ENCODE peak calls at places on chromosomes 11 and 22, in five cellular contexts. G is MCF 10A, C is colonic mucosa, K is GM13976, B is HCT116. M is an unnamed sample.

GRCh38 chr11:88348870-88349269 is 11.3 kb upstream of the CTSC start:
- DNase-seq in G (no peak), C (no peak), K (no peak), B (no peak), M (no peak)

GRCh38 chr11:62648967-62649364 is 2.6 kb upstream of the GANAB start:
- DNase-seq in G (no peak), C (no peak), K (no peak), B (no peak), M (no peak)

GRCh38 chr11:35343033-35343598 is 76.2 kb downstream of the SLC1A2 start:
- DNase-seq in G (no peak), C (no peak), K (no peak), B (no peak), M (no peak)

GRCh38 chr11:27934830-27935145 is 173.2 kb downstream of the KIF18A start:
- DNase-seq in G (peak), C (no peak), K (no peak), B (peak), M (no peak)

GRCh38 chr11:61829806-61830205 is 1.7 kb downstream of the FADS2 start:
- DNase-seq in G (no peak), C (no peak), K (no peak), B (no peak), M (peak)

GRCh38 chr11:706439-706956 is 467 bp downstream of the EPS8L2 start:
- DNase-seq in G (peak), C (peak), K (no peak), B (no peak), M (no peak)

GRCh38 chr11:126698576-126698975 is 302.0 kb downstream of the KIRREL3 start:
- DNase-seq in G (no peak), C (no peak), K (no peak), B (no peak), M (peak)

GRCh38 chr22:49657275-49657973 is 170.2 kb downstream of the BRD1 start:
- DNase-seq in G (no peak), C (peak), K (peak), B (peak), M (no peak)

GRCh38 chr22:17578129-17578754 is 14.9 kb downstream of the SLC25A18 start:
- DNase-seq in G (peak), C (no peak), K (no peak), B (no peak), M (no peak)

GRCh38 chr11:99509863-99510262 is 489.1 kb downstream of the CNTN5 start:
- DNase-seq in G (no peak), C (no peak), K (no peak), B (no peak), M (no peak)

GRCh38 chr11:30631148-30631547 is 45.0 kb upstream of the MPPED2 start:
- DNase-seq in G (no peak), C (no peak), K (no peak), B (no peak), M (no peak)

GRCh38 chr11:20158597-20159257 is 1.5 kb downstream of the DBX1 start:
- DNase-seq in G (peak), C (no peak), K (peak), B (no peak), M (no peak)

GRCh38 chr22:43376765-43377485 is 33.8 kb upstream of the SCUBE1 start:
- DNase-seq in G (no peak), C (no peak), K (no peak), B (no peak), M (no peak)

GRCh38 chr11:69463181-69463891 is 18.1 kb upstream of the LINC01488 start:
- DNase-seq in G (no peak), C (no peak), K (no peak), B (no peak), M (no peak)

GRCh38 chr22:42169055-42169469 is 38.5 kb upstream of the CYP2D6 start:
- DNase-seq in G (peak), C (peak), K (peak), B (peak), M (peak)

GRCh38 chr11:38971141-38971540 is 2373.1 kb upstream of the RAG2 start:
- DNase-seq in G (peak), C (no peak), K (no peak), B (no peak), M (no peak)

GRCh38 chr11:23865341-23865975 is 631.4 kb upstream of the LUZP2 start:
- DNase-seq in G (no peak), C (no peak), K (no peak), B (no peak), M (no peak)

GRCh38 chr22:44584256-44584902 is 86.3 kb upstream of the RTL6 start:
- DNase-seq in G (no peak), C (no peak), K (no peak), B (no peak), M (no peak)

GRCh38 chr11:13333456-13333957 is 55.9 kb downstream of the BMAL1 start:
- DNase-seq in G (peak), C (peak), K (no peak), B (peak), M (no peak)

GRCh38 chr11:39932996-39933395 is 1526.5 kb downstream of the LRRC4C start:
- DNase-seq in G (no peak), C (no peak), K (no peak), B (no peak), M (no peak)

GRCh38 chr11:85955531-85955930 is 100.3 kb downstream of the CCDC83 start:
- DNase-seq in G (no peak), C (no peak), K (no peak), B (no peak), M (no peak)

GRCh38 chr11:73759520-73760065 is 1.3 kb downstream of the RAB6A start:
- DNase-seq in G (peak), C (no peak), K (no peak), B (no peak), M (no peak)

GRCh38 chr11:63599211-63600122 is 14.8 kb downstream of the PLAAT3 start:
- DNase-seq in G (peak), C (no peak), K (no peak), B (no peak), M (no peak)

DNA sequence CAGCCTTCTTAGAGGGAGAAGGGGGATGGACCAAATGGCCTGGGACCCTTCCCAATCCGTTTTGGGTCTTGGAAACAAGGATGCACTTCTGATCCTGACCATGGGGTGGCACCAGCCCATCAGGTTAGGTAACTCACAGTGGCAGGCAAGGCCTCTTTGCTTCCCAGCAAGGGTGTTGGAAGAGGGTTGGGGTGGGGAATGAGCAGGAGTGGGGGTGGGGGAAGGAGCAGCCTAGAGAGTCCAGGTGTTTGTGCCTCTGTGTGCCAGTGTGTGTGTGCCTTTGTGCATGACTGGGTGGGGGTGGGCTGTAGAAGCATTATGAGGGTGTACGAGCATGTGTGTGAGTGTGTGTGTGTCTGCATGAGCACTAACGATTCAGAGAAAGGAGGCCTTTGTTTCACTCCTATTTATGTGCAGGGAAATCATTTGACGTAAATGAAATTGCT is 213.1 kb downstream of the INSC start:
- DNase-seq in G (peak), C (peak), K (peak), B (peak), M (peak)
- TF ChIP-seq CTCF in G (peak), C (peak), K (peak), B (peak), M (peak)

GRCh38 chr11:131534031-131534430 is 163.6 kb downstream of the NTM start:
- DNase-seq in G (no peak), C (no peak), K (no peak), B (no peak), M (no peak)
- TF ChIP-seq CTCF in G (no peak), C (no peak), K (no peak), B (no peak), M (peak)

GRCh38 chr11:133064152-133064877 is 468.0 kb downstream of the OPCML start:
- DNase-seq in G (no peak), C (no peak), K (peak), B (no peak), M (peak)
- TF ChIP-seq CTCF in G (no peak), C (peak), K (peak), B (no peak), M (peak)

GRCh38 chr22:31876156-31877035 is 67.9 kb upstream of the YWHAH start:
- DNase-seq in G (no peak), C (no peak), K (no peak), B (no peak), M (no peak)
- TF ChIP-seq CTCF in G (no peak), C (no peak), K (no peak), B (no peak), M (no peak)

DNA sequence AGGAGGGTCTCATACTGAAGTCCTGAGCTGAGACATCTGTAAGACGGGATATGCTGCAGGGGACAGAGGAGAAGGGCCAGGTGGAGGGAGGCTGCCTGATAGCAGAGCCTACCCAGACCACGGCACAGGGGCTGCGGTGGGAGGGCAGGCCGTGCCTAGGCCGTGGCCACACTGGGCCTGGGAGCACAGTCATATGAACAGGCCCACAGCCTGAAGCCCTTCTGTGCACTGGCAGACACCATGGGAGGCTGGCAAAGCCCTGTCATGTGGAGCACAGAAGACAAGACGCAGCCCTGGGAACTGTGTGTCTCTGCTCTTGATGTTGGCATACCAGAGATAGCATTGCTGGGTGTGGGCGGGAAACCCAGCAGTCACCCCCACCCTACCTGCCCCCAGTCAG is 3.3 kb downstream of the SPATA19 start:
- DNase-seq in G (no peak), C (no peak), K (peak), B (no peak), M (no peak)
- TF ChIP-seq CTCF in G (no peak), C (no peak), K (no peak), B (no peak), M (no peak)

GRCh38 chr11:47248304-47248663 is 330 bp downstream of the ACP2 start:
- DNase-seq in G (no peak), C (no peak), K (no peak), B (no peak), M (no peak)

GRCh38 chr11:47249378-47249715 is 733 bp upstream of the ACP2 start:
- DNase-seq in G (no peak), C (no peak), K (no peak), B (no peak), M (no peak)

GRCh38 chr11:47251751-47252150 is 3.1 kb upstream of the ACP2 start:
- DNase-seq in G (no peak), C (no peak), K (no peak), B (no peak), M (no peak)

GRCh38 chr11:47247502-47247901 is 1.1 kb downstream of the ACP2 start:
- DNase-seq in G (no peak), C (no peak), K (no peak), B (no peak), M (no peak)

GRCh38 chr11:47248664-47249377 is at the start of gene ACP2:
- DNase-seq in G (peak), C (peak), K (peak), B (peak), M (peak)
- TF ChIP-seq CTCF in G (peak), C (no peak), K (peak), B (peak), M (peak)